ENCODE peak calls at places on chromosomes 12 and 14, in nine cellular contexts. One of them, this sample, is unnamed.

GRCh38 chr12:56715798-56716197 is 9.3 kb downstream of the NACA start:
- DNase-seq in GM20000: no peak
- DNase-seq in tibial nerve: no peak
- DNase-seq in Peyer's patch: peak; percentile 27
- DNase-seq in cardiac fibroblast: no peak
- DNase-seq in GM10248: no peak
- DNase-seq in AG10803: no peak
- DNase-seq in sigmoid colon: no peak
- DNase-seq in fibroblast of lung: no peak
- DNase-seq in this sample: no peak

GRCh38 chr12:19440019-19440858 is 947 bp downstream of the AEBP2 start:
- DNase-seq in Peyer's patch: peak; percentile 75
- DNase-seq in AG10803: peak; percentile 39
- DNase-seq in tibial nerve: peak; percentile 15
- DNase-seq in fibroblast of lung: peak; percentile 50
- DNase-seq in sigmoid colon: peak; percentile 81
- DNase-seq in cardiac fibroblast: peak; percentile 58
- DNase-seq in GM20000: peak; percentile 69
- DNase-seq in GM10248: peak; percentile 67
- DNase-seq in this sample: no peak

GRCh38 chr12:85968606-85969005 is 94.5 kb downstream of the NTS start:
- DNase-seq in AG10803: no peak
- DNase-seq in GM10248: no peak
- DNase-seq in fibroblast of lung: no peak
- DNase-seq in tibial nerve: no peak
- DNase-seq in GM20000: no peak
- DNase-seq in sigmoid colon: no peak
- DNase-seq in Peyer's patch: no peak
- DNase-seq in cardiac fibroblast: no peak
- DNase-seq in this sample: no peak

GRCh38 chr14:102923201-102923919 is 897 bp downstream of the AMN start:
- DNase-seq in fibroblast of lung: no peak
- DNase-seq in cardiac fibroblast: no peak
- DNase-seq in tibial nerve: no peak
- DNase-seq in AG10803: no peak
- DNase-seq in GM10248: no peak
- DNase-seq in sigmoid colon: no peak
- DNase-seq in Peyer's patch: no peak
- DNase-seq in GM20000: no peak
- DNase-seq in this sample: no peak

GRCh38 chr14:94893411-94894160 is 123.7 kb upstream of the GSC start:
- DNase-seq in GM20000: no peak
- DNase-seq in tibial nerve: no peak
- DNase-seq in Peyer's patch: no peak
- DNase-seq in AG10803: no peak
- DNase-seq in sigmoid colon: no peak
- DNase-seq in fibroblast of lung: no peak
- DNase-seq in cardiac fibroblast: no peak
- DNase-seq in GM10248: no peak
- DNase-seq in this sample: no peak

GRCh38 chr12:47801170-47801903 is 18.4 kb downstream of the HDAC7 start:
- DNase-seq in GM10248: no peak
- DNase-seq in fibroblast of lung: no peak
- DNase-seq in GM20000: no peak
- DNase-seq in Peyer's patch: no peak
- DNase-seq in tibial nerve: no peak
- DNase-seq in cardiac fibroblast: peak; percentile 38
- DNase-seq in sigmoid colon: no peak
- DNase-seq in AG10803: no peak
- DNase-seq in this sample: no peak

GRCh38 chr12:132606927-132607326 is 3.5 kb downstream of the LRCOL1 start:
- DNase-seq in GM20000: no peak
- DNase-seq in tibial nerve: no peak
- DNase-seq in GM10248: no peak
- DNase-seq in AG10803: no peak
- DNase-seq in sigmoid colon: no peak
- DNase-seq in cardiac fibroblast: no peak
- DNase-seq in fibroblast of lung: no peak
- DNase-seq in Peyer's patch: no peak
- DNase-seq in this sample: no peak

GRCh38 chr12:1911598-1912575 is 6.6 kb downstream of the CACNA2D4 start:
- DNase-seq in Peyer's patch: no peak
- DNase-seq in fibroblast of lung: no peak
- DNase-seq in AG10803: no peak
- DNase-seq in GM20000: peak; percentile 8
- DNase-seq in cardiac fibroblast: no peak
- DNase-seq in GM10248: peak; percentile 11
- DNase-seq in tibial nerve: no peak
- DNase-seq in sigmoid colon: no peak
- DNase-seq in this sample: no peak

DNA sequence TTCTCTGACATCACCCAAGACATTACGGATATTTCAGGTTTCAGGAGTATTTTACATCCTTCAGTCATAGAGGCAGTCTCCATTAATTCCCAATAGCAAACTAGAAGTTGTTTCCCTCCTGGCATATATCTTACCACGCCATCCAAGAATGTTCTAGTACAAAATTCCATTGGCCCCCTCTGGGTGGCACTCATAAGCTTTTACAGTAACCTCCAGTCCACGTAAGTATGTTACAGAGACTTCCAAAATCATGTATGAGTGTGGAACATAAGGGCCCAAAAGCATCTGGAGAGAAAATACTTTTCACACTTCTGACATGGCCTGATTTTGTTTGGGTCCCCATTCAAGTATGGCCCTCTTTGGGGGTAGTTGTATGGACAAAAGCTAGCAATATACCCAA is 58.1 kb upstream of the DHRS4 start:
- DNase-seq in sigmoid colon: no peak
- DNase-seq in cardiac fibroblast: peak; percentile 13
- DNase-seq in Peyer's patch: no peak
- DNase-seq in GM10248: no peak
- DNase-seq in fibroblast of lung: no peak
- DNase-seq in GM20000: no peak
- DNase-seq in AG10803: no peak
- DNase-seq in tibial nerve: no peak
- DNase-seq in this sample: no peak
- TF ChIP-seq CTCF in sigmoid colon: no peak
- TF ChIP-seq CTCF in cardiac fibroblast: no peak
- TF ChIP-seq CTCF in Peyer's patch: peak; percentile 31
- TF ChIP-seq CTCF in GM10248: no peak
- TF ChIP-seq CTCF in fibroblast of lung: peak; percentile 27
- TF ChIP-seq CTCF in GM20000: no peak
- TF ChIP-seq CTCF in AG10803: peak; percentile 18
- TF ChIP-seq CTCF in tibial nerve: no peak
- TF ChIP-seq CTCF in this sample: no peak

GRCh38 chr12:105085537-105085936 is 1.3 kb upstream of the ALDH1L2 start:
- DNase-seq in tibial nerve: no peak
- DNase-seq in fibroblast of lung: no peak
- DNase-seq in AG10803: no peak
- DNase-seq in GM10248: no peak
- DNase-seq in cardiac fibroblast: no peak
- DNase-seq in sigmoid colon: no peak
- DNase-seq in Peyer's patch: no peak
- DNase-seq in GM20000: no peak
- DNase-seq in this sample: no peak

GRCh38 chr12:105084251-105085250 is at the start of gene ALDH1L2:
- DNase-seq in Peyer's patch: peak; percentile 79
- DNase-seq in GM20000: peak; percentile 82
- DNase-seq in cardiac fibroblast: peak; percentile 95
- DNase-seq in GM10248: peak; percentile 76
- DNase-seq in AG10803: peak; percentile 95
- DNase-seq in sigmoid colon: peak; percentile 93
- DNase-seq in fibroblast of lung: peak; percentile 93
- DNase-seq in tibial nerve: peak; percentile 74
- DNase-seq in this sample: peak; percentile 71

GRCh38 chr12:105083041-105083440 is 1.2 kb downstream of the ALDH1L2 start:
- DNase-seq in GM10248: no peak
- DNase-seq in sigmoid colon: no peak
- DNase-seq in Peyer's patch: no peak
- DNase-seq in fibroblast of lung: peak; percentile 17
- DNase-seq in GM20000: no peak
- DNase-seq in AG10803: no peak
- DNase-seq in cardiac fibroblast: peak; percentile 10
- DNase-seq in tibial nerve: no peak
- DNase-seq in this sample: no peak

GRCh38 chr12:105079011-105079570 is 5.2 kb downstream of the ALDH1L2 start:
- DNase-seq in cardiac fibroblast: no peak
- DNase-seq in sigmoid colon: no peak
- DNase-seq in AG10803: no peak
- DNase-seq in tibial nerve: no peak
- DNase-seq in fibroblast of lung: no peak
- DNase-seq in Peyer's patch: no peak
- DNase-seq in GM10248: no peak
- DNase-seq in GM20000: no peak
- DNase-seq in this sample: no peak

DNA sequence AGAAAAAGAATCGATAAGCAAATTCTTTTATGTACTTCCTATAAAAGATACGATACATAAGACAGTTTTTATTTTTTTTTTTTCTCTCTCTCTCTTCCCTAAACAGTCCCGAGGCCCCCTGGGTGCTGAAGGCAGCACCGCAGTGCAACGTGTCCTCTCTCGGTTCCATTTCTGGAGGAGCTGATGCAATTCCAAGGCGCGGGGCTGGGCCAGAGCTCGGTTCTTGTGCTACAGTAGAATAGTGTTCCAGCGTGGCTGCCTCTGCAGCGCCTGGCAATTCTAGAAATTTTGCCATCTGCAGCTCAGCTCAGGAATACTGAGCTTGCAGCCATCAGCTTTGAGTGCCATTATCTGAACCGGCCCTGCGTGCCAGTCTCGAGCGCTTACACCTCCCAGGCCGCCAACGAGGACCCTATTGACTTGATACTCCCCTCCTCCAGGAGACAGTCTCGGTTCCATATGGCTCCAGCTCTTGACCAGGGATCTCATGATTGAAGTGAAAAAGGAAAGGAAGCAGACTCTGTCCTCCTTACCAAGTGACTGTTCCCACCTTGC is 630 bp downstream of the ALDH1L2 start:
- DNase-seq in AG10803: peak; percentile 88
- DNase-seq in GM10248: no peak
- DNase-seq in Peyer's patch: peak; percentile 53
- DNase-seq in fibroblast of lung: peak; percentile 81
- DNase-seq in tibial nerve: peak; percentile 47
- DNase-seq in sigmoid colon: peak; percentile 86
- DNase-seq in GM20000: no peak
- DNase-seq in cardiac fibroblast: peak; percentile 76
- DNase-seq in this sample: no peak
- TF ChIP-seq CTCF in AG10803: peak; percentile 30
- TF ChIP-seq CTCF in GM10248: no peak
- TF ChIP-seq CTCF in Peyer's patch: no peak
- TF ChIP-seq CTCF in fibroblast of lung: no peak
- TF ChIP-seq CTCF in tibial nerve: no peak
- TF ChIP-seq CTCF in sigmoid colon: no peak
- TF ChIP-seq CTCF in GM20000: no peak
- TF ChIP-seq CTCF in cardiac fibroblast: peak; percentile 22
- TF ChIP-seq CTCF in this sample: no peak

DNA sequence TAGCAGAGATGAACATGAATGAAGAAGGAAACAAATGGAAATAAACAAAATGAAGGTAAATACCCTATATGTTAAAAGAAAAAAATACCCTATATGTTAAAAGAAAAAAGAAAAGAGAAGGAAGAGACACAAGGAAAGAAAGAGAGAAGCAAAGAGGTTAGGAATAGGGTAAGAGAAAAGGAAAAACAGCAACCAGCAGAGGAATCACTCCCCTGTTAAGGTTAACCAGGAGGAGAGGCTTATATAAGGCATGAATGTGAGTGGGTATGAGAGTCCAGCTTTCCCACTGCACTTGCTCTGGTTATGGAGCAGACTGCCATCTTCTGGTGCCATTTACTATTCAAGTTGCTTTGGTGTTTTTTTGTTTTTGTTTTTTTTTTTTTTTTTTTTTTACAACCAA is 3.1 kb downstream of the PPP1R3E start:
- DNase-seq in tibial nerve: no peak
- DNase-seq in AG10803: peak; percentile 75
- DNase-seq in GM20000: no peak
- DNase-seq in Peyer's patch: peak; percentile 62
- DNase-seq in sigmoid colon: no peak
- DNase-seq in GM10248: no peak
- DNase-seq in cardiac fibroblast: peak; percentile 81
- DNase-seq in fibroblast of lung: peak; percentile 80
- DNase-seq in this sample: no peak
- TF ChIP-seq CTCF in tibial nerve: no peak
- TF ChIP-seq CTCF in AG10803: peak; percentile 48
- TF ChIP-seq CTCF in GM20000: no peak
- TF ChIP-seq CTCF in Peyer's patch: peak; percentile 45
- TF ChIP-seq CTCF in sigmoid colon: no peak
- TF ChIP-seq CTCF in GM10248: peak; percentile 33
- TF ChIP-seq CTCF in cardiac fibroblast: no peak
- TF ChIP-seq CTCF in fibroblast of lung: peak; percentile 13
- TF ChIP-seq CTCF in this sample: no peak

GRCh38 chr14:72404106-72404774 is 472.0 kb downstream of the RGS6 start:
- DNase-seq in GM20000: no peak
- DNase-seq in cardiac fibroblast: no peak
- DNase-seq in AG10803: no peak
- DNase-seq in sigmoid colon: no peak
- DNase-seq in GM10248: no peak
- DNase-seq in fibroblast of lung: no peak
- DNase-seq in Peyer's patch: no peak
- DNase-seq in tibial nerve: no peak
- DNase-seq in this sample: no peak

GRCh38 chr14:72402429-72402772 is 470.2 kb downstream of the RGS6 start:
- DNase-seq in AG10803: no peak
- DNase-seq in sigmoid colon: no peak
- DNase-seq in tibial nerve: no peak
- DNase-seq in GM10248: no peak
- DNase-seq in Peyer's patch: no peak
- DNase-seq in cardiac fibroblast: no peak
- DNase-seq in fibroblast of lung: no peak
- DNase-seq in GM20000: no peak
- DNase-seq in this sample: no peak

GRCh38 chr14:72401632-72402428 is 469.6 kb downstream of the RGS6 start:
- DNase-seq in Peyer's patch: no peak
- DNase-seq in sigmoid colon: no peak
- DNase-seq in tibial nerve: no peak
- DNase-seq in AG10803: no peak
- DNase-seq in GM20000: no peak
- DNase-seq in cardiac fibroblast: no peak
- DNase-seq in fibroblast of lung: no peak
- DNase-seq in GM10248: no peak
- DNase-seq in this sample: no peak

GRCh38 chr14:72409047-72409446 is 476.8 kb downstream of the RGS6 start:
- DNase-seq in Peyer's patch: no peak
- DNase-seq in tibial nerve: no peak
- DNase-seq in AG10803: no peak
- DNase-seq in fibroblast of lung: no peak
- DNase-seq in GM20000: no peak
- DNase-seq in cardiac fibroblast: no peak
- DNase-seq in GM10248: no peak
- DNase-seq in sigmoid colon: no peak
- DNase-seq in this sample: no peak

DNA sequence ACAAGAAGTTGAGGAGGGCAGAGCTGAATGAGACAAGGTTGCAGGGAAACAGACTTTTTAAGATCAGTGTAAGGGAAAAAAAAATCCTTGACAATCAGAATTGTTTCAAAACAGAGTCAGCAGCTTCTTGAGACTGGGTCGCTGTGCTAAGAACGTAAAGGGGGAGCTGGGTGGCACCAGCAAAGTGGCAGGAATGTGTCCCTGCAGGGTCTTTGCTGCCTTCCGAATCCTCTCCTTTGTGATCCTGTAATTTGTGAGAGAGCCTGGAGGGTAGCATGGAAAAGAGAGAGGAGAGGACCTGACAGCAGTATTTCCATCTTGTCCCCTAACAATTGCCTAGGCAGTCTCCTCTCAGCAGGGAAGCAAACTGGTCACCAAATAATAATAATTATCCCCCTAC is 472.8 kb downstream of the RGS6 start:
- DNase-seq in Peyer's patch: no peak
- DNase-seq in sigmoid colon: no peak
- DNase-seq in tibial nerve: no peak
- DNase-seq in fibroblast of lung: no peak
- DNase-seq in AG10803: no peak
- DNase-seq in cardiac fibroblast: no peak
- DNase-seq in GM20000: no peak
- DNase-seq in GM10248: no peak
- DNase-seq in this sample: no peak
- TF ChIP-seq CTCF in Peyer's patch: no peak
- TF ChIP-seq CTCF in sigmoid colon: no peak
- TF ChIP-seq CTCF in tibial nerve: no peak
- TF ChIP-seq CTCF in fibroblast of lung: no peak
- TF ChIP-seq CTCF in AG10803: no peak
- TF ChIP-seq CTCF in cardiac fibroblast: no peak
- TF ChIP-seq CTCF in GM20000: no peak
- TF ChIP-seq CTCF in GM10248: no peak
- TF ChIP-seq CTCF in this sample: no peak

This sample was measured in omental fat pad.